ENCODE peak calls at places on chromosomes 6 and 20, in four cellular contexts. One of them, this sample, is unnamed.

GRCh38 chr6:132391391-132392291 is 9.6 kb downstream of the MOXD1 start:
- DNase-seq in HL-60: no peak
- DNase-seq in amygdala: no peak
- DNase-seq in omental fat pad: no peak
- DNase-seq in this sample: no peak

GRCh38 chr6:32968770-32969684 is 633 bp downstream of the BRD2 start:
- DNase-seq in omental fat pad: peak
- DNase-seq in HL-60: peak
- DNase-seq in amygdala: peak
- DNase-seq in this sample: no peak

GRCh38 chr20:59055302-59055701 is 12.7 kb upstream of the PRELID3B start:
- DNase-seq in omental fat pad: no peak
- DNase-seq in amygdala: no peak
- DNase-seq in HL-60: no peak
- DNase-seq in this sample: no peak

GRCh38 chr6:46989384-46989783 is 52.7 kb downstream of the ADGRF1 start:
- DNase-seq in amygdala: no peak
- DNase-seq in HL-60: no peak
- DNase-seq in omental fat pad: no peak
- DNase-seq in this sample: no peak

GRCh38 chr6:153210083-153210482 is 79.0 kb upstream of the RGS17 start:
- DNase-seq in omental fat pad: no peak
- DNase-seq in amygdala: no peak
- DNase-seq in HL-60: no peak
- DNase-seq in this sample: no peak

GRCh38 chr6:163355471-163355991 is 59.0 kb upstream of the QKI start:
- DNase-seq in amygdala: peak
- DNase-seq in HL-60: peak
- DNase-seq in omental fat pad: no peak
- DNase-seq in this sample: peak

GRCh38 chr20:58271596-58272460 is 37.7 kb upstream of the RAB22A start:
- DNase-seq in amygdala: no peak
- DNase-seq in omental fat pad: no peak
- DNase-seq in HL-60: no peak
- DNase-seq in this sample: no peak

GRCh38 chr6:43931201-43931600 is 161.2 kb downstream of the VEGFA start:
- DNase-seq in amygdala: no peak
- DNase-seq in omental fat pad: no peak
- DNase-seq in HL-60: no peak
- DNase-seq in this sample: no peak

GRCh38 chr6:163331245-163331644 is 83.3 kb upstream of the QKI start:
- DNase-seq in amygdala: no peak
- DNase-seq in omental fat pad: no peak
- DNase-seq in HL-60: no peak
- DNase-seq in this sample: no peak

GRCh38 chr6:27295301-27296079 is 16.6 kb downstream of the POM121L2 start:
- DNase-seq in omental fat pad: no peak
- DNase-seq in HL-60: no peak
- DNase-seq in amygdala: no peak
- DNase-seq in this sample: no peak

GRCh38 chr6:25942561-25943147 is 12.2 kb upstream of the SLC17A2 start:
- DNase-seq in omental fat pad: no peak
- DNase-seq in amygdala: no peak
- DNase-seq in HL-60: no peak
- DNase-seq in this sample: no peak

GRCh38 chr20:50516180-50516934 is 6.2 kb downstream of the PTPN1 start:
- DNase-seq in omental fat pad: no peak
- DNase-seq in amygdala: no peak
- DNase-seq in HL-60: no peak
- DNase-seq in this sample: no peak

GRCh38 chr6:158194487-158195280 is 26.5 kb downstream of the GTF2H5 start:
- DNase-seq in amygdala: no peak
- DNase-seq in HL-60: no peak
- DNase-seq in omental fat pad: no peak
- DNase-seq in this sample: no peak

GRCh38 chr6:3977875-3978711 is 100.8 kb downstream of the FAM217A start:
- DNase-seq in omental fat pad: no peak
- DNase-seq in amygdala: peak
- DNase-seq in HL-60: peak
- DNase-seq in this sample: peak

GRCh38 chr6:108360919-108361311 is 66.1 kb downstream of the AFG1L start:
- DNase-seq in HL-60: no peak
- DNase-seq in omental fat pad: no peak
- DNase-seq in amygdala: no peak
- DNase-seq in this sample: no peak

GRCh38 chr20:9792674-9793073 is 46.2 kb downstream of the PAK5 start:
- DNase-seq in HL-60: no peak
- DNase-seq in amygdala: no peak
- DNase-seq in omental fat pad: no peak
- DNase-seq in this sample: no peak

GRCh38 chr6:30955367-30956042 is 14.7 kb downstream of the MUCL3 start:
- DNase-seq in HL-60: peak
- DNase-seq in omental fat pad: no peak
- DNase-seq in amygdala: peak
- DNase-seq in this sample: peak

GRCh38 chr20:19652591-19653026 is 105.4 kb upstream of the RIN2 start:
- DNase-seq in amygdala: no peak
- DNase-seq in HL-60: no peak
- DNase-seq in omental fat pad: no peak
- DNase-seq in this sample: no peak

GRCh38 chr6:163711615-163712568 is 297.4 kb downstream of the QKI start:
- DNase-seq in amygdala: peak
- DNase-seq in HL-60: peak
- DNase-seq in omental fat pad: no peak
- DNase-seq in this sample: peak

GRCh38 chr6:34018026-34018425 is 127.9 kb downstream of the GRM4 start:
- DNase-seq in omental fat pad: no peak
- DNase-seq in amygdala: no peak
- DNase-seq in HL-60: no peak
- DNase-seq in this sample: no peak

GRCh38 chr6:33860706-33861474 is 57.1 kb upstream of the MLN start:
- DNase-seq in HL-60: no peak
- DNase-seq in amygdala: no peak
- DNase-seq in omental fat pad: no peak
- DNase-seq in this sample: peak

GRCh38 chr20:56630086-56630493 is 984 bp downstream of the TFAP2C start:
- DNase-seq in HL-60: peak
- DNase-seq in omental fat pad: no peak
- DNase-seq in amygdala: no peak
- DNase-seq in this sample: no peak

GRCh38 chr6:44260011-44260410 is 2.7 kb upstream of the SLC35B2 start:
- DNase-seq in omental fat pad: no peak
- DNase-seq in amygdala: no peak
- DNase-seq in HL-60: no peak
- DNase-seq in this sample: no peak

GRCh38 chr6:79711167-79711566 is 80.0 kb downstream of the SH3BGRL2 start:
- DNase-seq in omental fat pad: no peak
- DNase-seq in amygdala: no peak
- DNase-seq in HL-60: no peak
- DNase-seq in this sample: no peak

GRCh38 chr6:125584468-125584939 is 164.9 kb upstream of the HEY2 start:
- DNase-seq in omental fat pad: no peak
- DNase-seq in amygdala: peak
- DNase-seq in HL-60: no peak
- DNase-seq in this sample: peak

GRCh38 chr6:30942338-30943060 is 1.7 kb downstream of the MUCL3 start:
- DNase-seq in HL-60: peak
- DNase-seq in omental fat pad: peak
- DNase-seq in amygdala: no peak
- DNase-seq in this sample: no peak

GRCh38 chr20:53657732-53658131 is 64.1 kb upstream of the ZNF217 start:
- DNase-seq in HL-60: no peak
- DNase-seq in omental fat pad: no peak
- DNase-seq in amygdala: no peak
- DNase-seq in this sample: no peak

GRCh38 chr20:1890469-1891262 is 4.5 kb upstream of the SIRPA start:
- DNase-seq in HL-60: no peak
- DNase-seq in omental fat pad: no peak
- DNase-seq in amygdala: peak
- DNase-seq in this sample: peak

GRCh38 chr20:31869942-31870702 is at the start of the genes DUSP15 and TTLL9:
- DNase-seq in HL-60: no peak
- DNase-seq in omental fat pad: no peak
- DNase-seq in amygdala: peak
- DNase-seq in this sample: peak

GRCh38 chr6:82270791-82271392 is 23.3 kb upstream of the IBTK start:
- DNase-seq in amygdala: no peak
- DNase-seq in omental fat pad: no peak
- DNase-seq in HL-60: no peak
- DNase-seq in this sample: no peak

GRCh38 chr6:43667245-43668150 is 20.1 kb downstream of the MRPS18A start:
- DNase-seq in amygdala: peak
- DNase-seq in HL-60: peak
- DNase-seq in omental fat pad: peak
- DNase-seq in this sample: peak

GRCh38 chr20:36281785-36282380 is 24.3 kb upstream of the DLGAP4 start:
- DNase-seq in HL-60: no peak
- DNase-seq in amygdala: no peak
- DNase-seq in omental fat pad: no peak
- DNase-seq in this sample: no peak

GRCh38 chr6:28747631-28748157 is 176.1 kb downstream of the TRIM27 start:
- DNase-seq in HL-60: no peak
- DNase-seq in omental fat pad: no peak
- DNase-seq in amygdala: no peak
- DNase-seq in this sample: no peak

GRCh38 chr6:152091851-152092341 is 284.4 kb downstream of the ESR1 start:
- DNase-seq in omental fat pad: no peak
- DNase-seq in amygdala: no peak
- DNase-seq in HL-60: no peak
- DNase-seq in this sample: no peak

GRCh38 chr6:117706504-117706903 is 31.2 kb downstream of the NUS1 start:
- DNase-seq in omental fat pad: no peak
- DNase-seq in amygdala: no peak
- DNase-seq in HL-60: no peak
- DNase-seq in this sample: no peak